ENCODE peak calls at places on chromosome 7, in nine cellular contexts. T, X, M, D, G, I, U, Z and N are unnamed samples.

GRCh38 chr7:29853775-29854174 is 47.5 kb downstream of the WIPF3 start:
- DNase-seq in T (no peak), X (no peak), M (no peak), D (no peak), G (no peak), I (no peak), U (no peak), Z (no peak), N (no peak)

GRCh38 chr7:142819530-142819929 is 35.3 kb upstream of the EPHB6 start:
- DNase-seq in T (no peak), X (no peak), M (no peak), D (no peak), G (no peak), I (no peak), U (no peak), Z (no peak), N (no peak)

GRCh38 chr7:106421181-106421762 is 136.5 kb upstream of the NAMPT start:
- DNase-seq in T (no peak), X (peak), M (no peak), D (no peak), G (no peak), I (peak), U (peak), Z (no peak), N (no peak)

GRCh38 chr7:132895231-132895630 is 186.7 kb downstream of the CHCHD3 start:
- DNase-seq in T (no peak), X (no peak), M (no peak), D (no peak), G (no peak), I (no peak), U (peak), Z (no peak), N (no peak)

GRCh38 chr7:22413211-22413610 is 56.3 kb upstream of the RAPGEF5 start:
- DNase-seq in T (no peak), X (no peak), M (no peak), D (no peak), G (no peak), I (no peak), U (no peak), Z (no peak), N (no peak)

GRCh38 chr7:111735661-111736323 is 173.5 kb upstream of the IMMP2L start:
- DNase-seq in T (peak), X (peak), M (peak), D (peak), G (peak), I (peak), U (peak), Z (no peak), N (peak)

GRCh38 chr7:55100172-55100961 is 81.5 kb downstream of the EGFR start:
- DNase-seq in T (no peak), X (no peak), M (no peak), D (no peak), G (no peak), I (peak), U (no peak), Z (no peak), N (no peak)

GRCh38 chr7:146659732-146660131 is 543.1 kb downstream of the CNTNAP2 start:
- DNase-seq in T (no peak), X (no peak), M (no peak), D (no peak), G (no peak), I (no peak), U (no peak), Z (no peak), N (no peak)

GRCh38 chr7:150981644-150982043 is 3.5 kb upstream of the KCNH2 start:
- DNase-seq in T (no peak), X (no peak), M (no peak), D (no peak), G (no peak), I (no peak), U (no peak), Z (no peak), N (no peak)

GRCh38 chr7:48112431-48113165 is 23.5 kb downstream of the UPP1 start:
- DNase-seq in T (no peak), X (peak), M (no peak), D (no peak), G (no peak), I (no peak), U (no peak), Z (no peak), N (no peak)

GRCh38 chr7:84454174-84454959 is 259.8 kb upstream of the SEMA3A start:
- DNase-seq in T (no peak), X (peak), M (no peak), D (no peak), G (no peak), I (no peak), U (no peak), Z (no peak), N (no peak)

GRCh38 chr7:43481905-43482678 is 100.8 kb upstream of the STK17A start:
- DNase-seq in T (no peak), X (peak), M (no peak), D (no peak), G (no peak), I (no peak), U (no peak), Z (no peak), N (no peak)

GRCh38 chr7:73737491-73738219 is 947 bp downstream of the ABHD11 start:
- DNase-seq in T (no peak), X (no peak), M (no peak), D (no peak), G (no peak), I (no peak), U (no peak), Z (no peak), N (no peak)

GRCh38 chr7:4073750-4074149 is 608.3 kb upstream of the FOXK1 start:
- DNase-seq in T (no peak), X (no peak), M (no peak), D (no peak), G (no peak), I (no peak), U (no peak), Z (no peak), N (no peak)

GRCh38 chr7:128323489-128324362 is 20.0 kb downstream of the RBM28 start:
- DNase-seq in T (no peak), X (peak), M (no peak), D (no peak), G (no peak), I (no peak), U (no peak), Z (no peak), N (no peak)

GRCh38 chr7:142357953-142358520 is 100.2 kb upstream of the PRSS58 start:
- DNase-seq in T (peak), X (peak), M (no peak), D (peak), G (peak), I (no peak), U (peak), Z (no peak), N (no peak)

GRCh38 chr7:34133983-34134782 is 228.8 kb downstream of the BMPER start:
- DNase-seq in T (peak), X (peak), M (peak), D (peak), G (peak), I (peak), U (peak), Z (no peak), N (no peak)

GRCh38 chr7:116211913-116212596 is 1.7 kb downstream of the TES start:
- DNase-seq in T (no peak), X (no peak), M (no peak), D (no peak), G (no peak), I (no peak), U (no peak), Z (no peak), N (no peak)

GRCh38 chr7:81937091-81937490 is 167.2 kb upstream of the HGF start:
- DNase-seq in T (no peak), X (no peak), M (no peak), D (no peak), G (no peak), I (no peak), U (no peak), Z (no peak), N (no peak)